ENCODE peak calls at places on chromosomes 16 and 17, in four cellular contexts. One of them, this sample, is unnamed.

GRCh38 chr17:39450051-39450450 is 1.0 kb downstream of the MED1 start:
- DNase-seq in stomach: no peak
- DNase-seq in mesothelial cell of epicardium: no peak
- DNase-seq in left ventricle myocardium inferior: no peak
- DNase-seq in this sample: no peak

GRCh38 chr17:69150333-69150732 is 8.6 kb upstream of the ABCA6 start:
- DNase-seq in stomach: no peak
- DNase-seq in mesothelial cell of epicardium: no peak
- DNase-seq in left ventricle myocardium inferior: no peak
- DNase-seq in this sample: no peak

GRCh38 chr16:56558024-56558747 is 6.7 kb upstream of the MT4 start:
- DNase-seq in stomach: no peak
- DNase-seq in mesothelial cell of epicardium: no peak
- DNase-seq in left ventricle myocardium inferior: no peak
- DNase-seq in this sample: no peak

GRCh38 chr16:4391635-4392381 is 20.2 kb downstream of the VASN start:
- DNase-seq in stomach: no peak
- DNase-seq in mesothelial cell of epicardium: no peak
- DNase-seq in left ventricle myocardium inferior: no peak
- DNase-seq in this sample: no peak

GRCh38 chr17:1997587-1998425 is 27.3 kb downstream of the RTN4RL1 start:
- DNase-seq in stomach: peak; percentile 89
- DNase-seq in mesothelial cell of epicardium: no peak
- DNase-seq in left ventricle myocardium inferior: no peak
- DNase-seq in this sample: no peak

GRCh38 chr17:63405741-63406261 is 40.3 kb downstream of the CYB561 start:
- DNase-seq in stomach: no peak
- DNase-seq in mesothelial cell of epicardium: no peak
- DNase-seq in left ventricle myocardium inferior: no peak
- DNase-seq in this sample: no peak

GRCh38 chr17:37405955-37406634 is 541 bp downstream of the ACACA start:
- DNase-seq in stomach: no peak
- DNase-seq in mesothelial cell of epicardium: peak; percentile 71
- DNase-seq in left ventricle myocardium inferior: no peak
- DNase-seq in this sample: no peak

GRCh38 chr16:85900031-85900792 is 1.2 kb downstream of the IRF8 start:
- DNase-seq in stomach: peak; percentile 67
- DNase-seq in mesothelial cell of epicardium: no peak
- DNase-seq in left ventricle myocardium inferior: no peak
- DNase-seq in this sample: no peak

GRCh38 chr17:37820313-37821024 is 75.6 kb upstream of the HNF1B start:
- DNase-seq in stomach: no peak
- DNase-seq in mesothelial cell of epicardium: no peak
- DNase-seq in left ventricle myocardium inferior: no peak
- DNase-seq in this sample: no peak

DNA sequence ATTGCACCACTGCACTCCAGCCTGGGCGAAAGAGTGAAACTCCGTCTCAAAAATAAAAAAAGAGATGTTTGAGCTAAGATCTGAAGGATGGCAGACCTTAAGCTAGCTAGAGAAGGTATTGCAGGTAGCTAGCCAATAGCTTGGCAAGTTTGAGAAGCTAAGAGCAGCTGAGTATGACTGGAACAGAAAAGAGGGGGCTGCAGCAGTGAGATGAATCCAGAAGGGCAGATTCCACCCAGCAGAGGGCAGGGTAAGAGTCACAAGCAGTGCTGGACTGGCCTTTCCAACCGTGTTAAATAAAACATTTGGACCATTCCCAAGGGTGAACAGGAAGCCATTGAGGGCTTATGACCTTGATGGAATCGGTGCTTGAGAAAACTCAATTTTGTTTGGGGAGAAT is 5.7 kb upstream of the PHAF1 start:
- DNase-seq in stomach: no peak
- DNase-seq in mesothelial cell of epicardium: no peak
- DNase-seq in left ventricle myocardium inferior: no peak
- DNase-seq in this sample: no peak
- TF ChIP-seq CTCF in stomach: peak; percentile 11
- TF ChIP-seq CTCF in mesothelial cell of epicardium: peak; percentile 24
- TF ChIP-seq CTCF in left ventricle myocardium inferior: peak; percentile 48
- TF ChIP-seq CTCF in this sample: no peak

DNA sequence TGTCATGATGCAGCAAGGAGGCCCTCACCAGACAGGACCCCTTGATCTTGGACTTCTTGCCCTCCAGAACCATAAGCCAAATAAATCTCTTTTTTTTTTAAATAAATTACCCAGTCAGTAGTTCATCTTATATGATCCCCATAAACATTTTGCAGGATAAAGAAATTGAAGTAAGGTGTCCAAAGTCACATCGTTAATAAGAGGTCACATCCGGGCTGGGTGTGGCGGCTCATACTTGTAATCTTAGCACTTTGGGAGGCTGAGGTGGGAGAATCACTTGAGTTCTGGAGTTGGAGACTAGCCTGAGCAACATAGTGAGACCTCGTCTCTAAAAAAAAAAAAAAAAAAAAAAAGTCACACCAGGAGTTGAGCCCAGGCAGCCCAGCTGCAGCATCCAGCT is 25.3 kb downstream of the HEXIM2 start:
- DNase-seq in stomach: no peak
- DNase-seq in mesothelial cell of epicardium: no peak
- DNase-seq in left ventricle myocardium inferior: no peak
- DNase-seq in this sample: no peak
- TF ChIP-seq CTCF in stomach: no peak
- TF ChIP-seq CTCF in mesothelial cell of epicardium: no peak
- TF ChIP-seq CTCF in left ventricle myocardium inferior: no peak
- TF ChIP-seq CTCF in this sample: no peak

DNA sequence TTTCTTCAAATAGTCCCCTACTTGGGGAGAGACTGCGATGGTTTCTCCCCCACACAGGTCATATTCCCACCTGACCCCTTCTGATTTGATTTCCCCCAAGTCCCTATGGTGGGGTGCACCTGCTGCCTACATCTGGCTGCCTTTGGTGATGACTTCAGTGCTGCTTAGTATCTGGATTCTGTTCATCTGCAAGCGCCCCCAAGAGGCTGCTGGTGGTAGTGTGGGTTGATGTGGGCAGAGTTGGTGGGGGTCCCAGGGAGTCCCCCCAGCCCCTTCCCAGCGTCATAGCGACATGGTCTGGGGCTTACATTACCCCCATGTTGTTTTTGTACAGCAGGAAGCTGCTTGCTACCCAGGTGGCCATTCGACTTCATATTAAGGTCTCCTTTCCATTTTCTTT is 99.2 kb downstream of the NTN1 start:
- DNase-seq in stomach: no peak
- DNase-seq in mesothelial cell of epicardium: no peak
- DNase-seq in left ventricle myocardium inferior: no peak
- DNase-seq in this sample: no peak
- TF ChIP-seq CTCF in stomach: no peak
- TF ChIP-seq CTCF in mesothelial cell of epicardium: no peak
- TF ChIP-seq CTCF in left ventricle myocardium inferior: peak; percentile 30
- TF ChIP-seq CTCF in this sample: no peak

DNA sequence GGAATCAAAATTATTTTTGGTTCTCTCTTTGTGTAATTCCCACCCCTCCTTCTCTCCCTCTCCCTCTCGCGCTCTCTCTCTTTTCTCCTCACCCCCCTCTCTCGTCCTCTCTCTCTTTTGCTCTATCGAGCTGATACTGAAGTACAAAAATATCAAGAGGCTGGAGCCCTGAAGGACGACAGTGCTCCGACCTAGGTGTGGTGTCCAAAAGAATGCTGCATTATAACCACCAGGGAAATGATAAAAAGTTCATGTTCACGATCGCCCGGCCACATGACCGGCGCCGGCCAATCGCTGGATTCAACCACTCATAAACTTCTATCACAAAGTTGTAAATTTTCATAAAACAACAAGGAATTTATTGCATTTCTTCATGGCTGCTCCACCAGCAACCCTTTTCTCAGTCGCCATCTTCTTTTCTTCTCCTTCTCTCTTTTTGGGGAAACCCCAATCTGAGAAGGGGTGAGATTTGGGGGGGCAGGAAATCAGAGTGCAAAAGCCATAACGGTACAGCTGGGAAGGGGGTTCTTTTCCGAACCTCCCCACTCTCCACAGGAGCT is at the start of gene HOXB6:
- DNase-seq in stomach: no peak
- DNase-seq in mesothelial cell of epicardium: no peak
- DNase-seq in left ventricle myocardium inferior: no peak
- DNase-seq in this sample: no peak
- TF ChIP-seq CTCF in stomach: no peak
- TF ChIP-seq CTCF in mesothelial cell of epicardium: no peak
- TF ChIP-seq CTCF in left ventricle myocardium inferior: no peak
- TF ChIP-seq CTCF in this sample: no peak

DNA sequence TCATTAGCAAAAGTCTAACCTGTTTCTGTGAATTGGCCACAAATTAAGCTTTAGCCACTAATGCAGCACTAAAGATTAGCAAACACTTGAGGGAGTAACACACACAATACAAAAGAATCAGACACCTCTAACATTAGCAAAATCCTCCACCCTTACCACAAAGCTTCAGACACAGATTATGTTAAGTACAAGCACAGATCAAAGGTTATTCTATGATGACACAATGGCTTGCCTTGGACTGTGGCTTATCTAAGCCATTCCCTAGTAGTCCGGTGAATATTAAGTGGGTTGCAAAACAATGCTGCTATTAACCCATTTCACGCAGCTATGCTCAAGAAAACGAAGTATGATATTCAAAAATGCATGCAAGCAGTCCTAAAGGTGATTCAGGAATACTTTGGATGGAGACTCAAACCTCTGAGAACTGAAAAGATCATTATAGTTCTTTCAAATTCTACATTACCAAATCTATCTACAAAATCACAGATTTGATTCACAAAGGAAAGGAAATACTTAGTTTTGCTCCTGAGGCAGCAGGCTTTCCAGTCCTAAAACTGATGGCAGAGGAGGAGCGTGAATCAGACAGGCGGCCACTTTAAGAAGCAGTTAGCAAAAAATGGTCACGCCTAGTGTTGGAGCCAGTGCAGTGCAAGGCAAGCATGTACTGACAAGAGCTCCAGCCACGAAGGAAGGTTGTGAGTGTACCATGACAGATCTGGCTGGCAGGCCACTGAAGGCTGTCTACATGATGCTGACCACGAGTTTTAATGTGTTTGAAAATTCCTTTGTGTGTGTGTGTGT is 67.2 kb downstream of the PARN start:
- DNase-seq in stomach: peak; percentile 48
- DNase-seq in mesothelial cell of epicardium: no peak
- DNase-seq in left ventricle myocardium inferior: no peak
- DNase-seq in this sample: no peak
- TF ChIP-seq CTCF in stomach: peak; percentile 19
- TF ChIP-seq CTCF in mesothelial cell of epicardium: no peak
- TF ChIP-seq CTCF in left ventricle myocardium inferior: peak; percentile 42
- TF ChIP-seq CTCF in this sample: no peak

GRCh38 chr17:79618383-79619067 is 7.7 kb upstream of the RBFOX3 start:
- DNase-seq in stomach: no peak
- DNase-seq in mesothelial cell of epicardium: peak; percentile 32
- DNase-seq in left ventricle myocardium inferior: peak; percentile 2
- DNase-seq in this sample: no peak
- TF ChIP-seq CTCF in stomach: no peak
- TF ChIP-seq CTCF in mesothelial cell of epicardium: no peak
- TF ChIP-seq CTCF in left ventricle myocardium inferior: no peak
- TF ChIP-seq CTCF in this sample: no peak

GRCh38 chr16:1089822-1090619 is 6.0 kb downstream of the C1QTNF8 start:
- DNase-seq in stomach: peak; percentile 78
- DNase-seq in mesothelial cell of epicardium: no peak
- DNase-seq in left ventricle myocardium inferior: peak; percentile 82
- DNase-seq in this sample: no peak
- TF ChIP-seq CTCF in stomach: no peak
- TF ChIP-seq CTCF in mesothelial cell of epicardium: no peak
- TF ChIP-seq CTCF in left ventricle myocardium inferior: peak; percentile 43
- TF ChIP-seq CTCF in this sample: no peak

This sample was measured in activated B cell treated with CpG ODN at 0.5 μM for 24 hours.